ENCODE peak calls at places on chromosomes 1 and 21, in ten cellular contexts. Q is OCI-LY7; Y is AML-193; U is GM19239; Z is amniotic stem cell; R is RCC 7860; X is esophagus squamous epithelium; N is NK-92 treated with Interleukin-12 subunit alpha and Interleukin-12 subunit beta, amount 100 ng/mL, for 24 hours; P is adipocyte; G is activated T-cell treated with anti-CD3 and anti-CD28 coated beads for 1 hour. M is an unnamed sample.

GRCh38 chr1:29835486-29836273 is 599.4 kb downstream of the PTPRU start:
- DNase-seq in Q (no peak), Y (no peak), U (no peak), Z (no peak), R (no peak), X (no peak), N (no peak), P (no peak), G (no peak), M (no peak)

GRCh38 chr1:210730023-210730422 is 401.3 kb downstream of the HHAT start:
- DNase-seq in Q (no peak), Y (no peak), U (no peak), Z (no peak), R (no peak), X (no peak), N (no peak), P (no peak), G (no peak), M (no peak)

GRCh38 chr21:44441581-44442265 is 13.6 kb upstream of the LRRC3 start:
- DNase-seq in Q (no peak), Y (no peak), U (no peak), Z (no peak), R (no peak), X (no peak), N (no peak), P (no peak), G (no peak), M (no peak)

GRCh38 chr1:248804771-248805681 is 20.7 kb downstream of the SH3BP5L start:
- DNase-seq in Q (peak), Y (peak), U (peak), Z (no peak), R (no peak), X (no peak), N (no peak), P (no peak), G (no peak), M (no peak)

GRCh38 chr1:21659099-21659923 is 9.8 kb downstream of the RAP1GAP start:
- DNase-seq in Q (peak), Y (peak), U (peak), Z (no peak), R (peak), X (peak), N (no peak), P (peak), G (peak), M (no peak)

GRCh38 chr1:220906561-220907334 is 27.5 kb downstream of the HLX start:
- DNase-seq in Q (no peak), Y (peak), U (no peak), Z (peak), R (no peak), X (no peak), N (no peak), P (peak), G (no peak), M (peak)

GRCh38 chr1:32465541-32466002 is 700 bp downstream of the ZBTB8B start:
- DNase-seq in Q (no peak), Y (peak), U (no peak), Z (no peak), R (no peak), X (no peak), N (no peak), P (no peak), G (no peak), M (no peak)

GRCh38 chr21:45549670-45550463 is 7.6 kb upstream of the SLC19A1 start:
- DNase-seq in Q (no peak), Y (peak), U (no peak), Z (no peak), R (no peak), X (no peak), N (no peak), P (no peak), G (no peak), M (no peak)

GRCh38 chr1:169692766-169693460 is 18.5 kb downstream of the SELL start:
- DNase-seq in Q (no peak), Y (no peak), U (no peak), Z (no peak), R (no peak), X (no peak), N (no peak), P (no peak), G (no peak), M (no peak)

GRCh38 chr1:200182701-200183100 is 155.2 kb downstream of the NR5A2 start:
- DNase-seq in Q (no peak), Y (no peak), U (no peak), Z (no peak), R (peak), X (no peak), N (no peak), P (no peak), G (no peak), M (no peak)

M was measured in AG09309.